ENCODE peak calls at places on chromosomes 3 and 15, in six cellular contexts. One of them, this sample, is unnamed.

GRCh38 chr3:101193957-101194356 is 126.4 kb downstream of the IMPG2 start:
- DNase-seq in heart left ventricle: no peak
- DNase-seq in prostate gland: no peak
- DNase-seq in OCI-LY7: no peak
- DNase-seq in caudate nucleus: no peak
- DNase-seq in left ventricle myocardium inferior: no peak
- DNase-seq in this sample: no peak

GRCh38 chr3:40847571-40847992 is 322.8 kb downstream of the ZNF621 start:
- DNase-seq in prostate gland: peak; percentile 15
- DNase-seq in heart left ventricle: peak; percentile 50
- DNase-seq in caudate nucleus: no peak
- DNase-seq in OCI-LY7: no peak
- DNase-seq in left ventricle myocardium inferior: no peak
- DNase-seq in this sample: no peak

GRCh38 chr15:55319537-55320325 is 709 bp downstream of the PIGB start:
- DNase-seq in prostate gland: no peak
- DNase-seq in heart left ventricle: no peak
- DNase-seq in OCI-LY7: peak; percentile 71
- DNase-seq in caudate nucleus: no peak
- DNase-seq in left ventricle myocardium inferior: no peak
- DNase-seq in this sample: no peak

GRCh38 chr3:112632596-112632995 is 8.3 kb downstream of the CCDC80 start:
- DNase-seq in OCI-LY7: no peak
- DNase-seq in caudate nucleus: no peak
- DNase-seq in heart left ventricle: no peak
- DNase-seq in prostate gland: no peak
- DNase-seq in left ventricle myocardium inferior: no peak
- DNase-seq in this sample: no peak

GRCh38 chr3:56855856-56856538 is 54.2 kb upstream of the ARHGEF3 start:
- DNase-seq in OCI-LY7: peak; percentile 57
- DNase-seq in left ventricle myocardium inferior: peak; percentile 27
- DNase-seq in heart left ventricle: no peak
- DNase-seq in prostate gland: no peak
- DNase-seq in caudate nucleus: peak; percentile 39
- DNase-seq in this sample: peak; percentile 57

GRCh38 chr3:37987751-37988179 is 2.8 kb upstream of the VILL start:
- DNase-seq in prostate gland: no peak
- DNase-seq in caudate nucleus: no peak
- DNase-seq in left ventricle myocardium inferior: no peak
- DNase-seq in heart left ventricle: peak; percentile 20
- DNase-seq in OCI-LY7: no peak
- DNase-seq in this sample: no peak

GRCh38 chr3:56923546-56924224 is 121.9 kb upstream of the ARHGEF3 start:
- DNase-seq in heart left ventricle: peak; percentile 49
- DNase-seq in left ventricle myocardium inferior: no peak
- DNase-seq in prostate gland: peak; percentile 20
- DNase-seq in OCI-LY7: peak; percentile 52
- DNase-seq in caudate nucleus: no peak
- DNase-seq in this sample: no peak

GRCh38 chr15:42092666-42093445 is 1.5 kb downstream of the PLA2G4D start:
- DNase-seq in left ventricle myocardium inferior: peak; percentile 57
- DNase-seq in prostate gland: peak; percentile 73
- DNase-seq in heart left ventricle: peak; percentile 58
- DNase-seq in caudate nucleus: peak; percentile 26
- DNase-seq in OCI-LY7: no peak
- DNase-seq in this sample: peak; percentile 27

GRCh38 chr3:57227204-57227929 is at the start of gene APPL1:
- DNase-seq in prostate gland: peak; percentile 91
- DNase-seq in heart left ventricle: peak; percentile 95
- DNase-seq in left ventricle myocardium inferior: peak; percentile 95
- DNase-seq in OCI-LY7: peak; percentile 95
- DNase-seq in caudate nucleus: peak; percentile 89
- DNase-seq in this sample: peak; percentile 91

GRCh38 chr3:116469546-116469945 is 24.3 kb upstream of the LSAMP start:
- DNase-seq in heart left ventricle: no peak
- DNase-seq in left ventricle myocardium inferior: no peak
- DNase-seq in OCI-LY7: no peak
- DNase-seq in caudate nucleus: no peak
- DNase-seq in prostate gland: no peak
- DNase-seq in this sample: no peak

GRCh38 chr3:187000711-187001151 is 70.4 kb downstream of the ST6GAL1 start:
- DNase-seq in prostate gland: no peak
- DNase-seq in caudate nucleus: no peak
- DNase-seq in OCI-LY7: peak; percentile 92
- DNase-seq in left ventricle myocardium inferior: no peak
- DNase-seq in heart left ventricle: no peak
- DNase-seq in this sample: no peak

GRCh38 chr3:187005827-187006481 is 75.6 kb downstream of the ST6GAL1 start:
- DNase-seq in caudate nucleus: no peak
- DNase-seq in prostate gland: no peak
- DNase-seq in left ventricle myocardium inferior: no peak
- DNase-seq in OCI-LY7: no peak
- DNase-seq in heart left ventricle: no peak
- DNase-seq in this sample: no peak

GRCh38 chr3:187006884-187007630 is 76.7 kb downstream of the ST6GAL1 start:
- DNase-seq in prostate gland: no peak
- DNase-seq in OCI-LY7: no peak
- DNase-seq in left ventricle myocardium inferior: no peak
- DNase-seq in heart left ventricle: no peak
- DNase-seq in caudate nucleus: no peak
- DNase-seq in this sample: no peak

GRCh38 chr3:186998937-186999368 is 68.6 kb downstream of the ST6GAL1 start:
- DNase-seq in prostate gland: no peak
- DNase-seq in left ventricle myocardium inferior: no peak
- DNase-seq in OCI-LY7: peak; percentile 69
- DNase-seq in heart left ventricle: no peak
- DNase-seq in caudate nucleus: no peak
- DNase-seq in this sample: no peak

GRCh38 chr3:187002915-187003314 is 72.6 kb downstream of the ST6GAL1 start:
- DNase-seq in prostate gland: no peak
- DNase-seq in caudate nucleus: no peak
- DNase-seq in left ventricle myocardium inferior: no peak
- DNase-seq in heart left ventricle: no peak
- DNase-seq in OCI-LY7: no peak
- DNase-seq in this sample: no peak
- H3K27ac ChIP-seq in prostate gland: no peak overlapping the region
- H3K27ac ChIP-seq in caudate nucleus: no peak overlapping the region
- H3K27ac ChIP-seq in left ventricle myocardium inferior: no peak overlapping the region
- H3K27ac ChIP-seq in heart left ventricle: no peak overlapping the region
- H3K27ac ChIP-seq in OCI-LY7: peak overlapping the region; percentile 98
- H3K27ac ChIP-seq in this sample: no peak overlapping the region

DNA sequence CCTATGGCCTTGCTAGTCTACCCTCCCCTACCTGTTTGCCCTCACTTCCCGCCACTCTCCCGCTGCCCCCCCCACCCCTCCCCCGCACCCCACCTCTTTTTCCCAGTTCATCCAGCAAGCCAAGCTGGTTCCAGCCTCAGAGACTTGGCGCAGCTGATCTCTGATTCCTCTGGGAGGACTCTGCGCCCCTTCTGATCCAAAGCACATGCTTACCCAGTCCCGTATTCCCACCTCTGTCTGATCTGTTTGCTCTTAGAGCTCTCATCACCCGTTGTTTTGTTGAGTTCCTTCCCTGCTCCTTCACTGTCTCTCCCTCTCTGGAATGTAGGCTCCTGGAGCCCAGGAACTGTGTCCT is 1.3 kb upstream of the ZXDC start:
- DNase-seq in OCI-LY7: no peak
- DNase-seq in heart left ventricle: peak; percentile 17
- DNase-seq in left ventricle myocardium inferior: no peak
- DNase-seq in caudate nucleus: no peak
- DNase-seq in prostate gland: no peak
- DNase-seq in this sample: no peak
- H3K27ac ChIP-seq in OCI-LY7: no peak overlapping the region
- H3K27ac ChIP-seq in heart left ventricle: no peak overlapping the region
- H3K27ac ChIP-seq in left ventricle myocardium inferior: peak overlapping the region; percentile 92
- H3K27ac ChIP-seq in caudate nucleus: no peak overlapping the region
- H3K27ac ChIP-seq in prostate gland: peak overlapping the region; percentile 91
- H3K27ac ChIP-seq in this sample: no peak overlapping the region

GRCh38 chr3:59432676-59433075 is 382.9 kb upstream of the CFAP20DC start:
- DNase-seq in left ventricle myocardium inferior: no peak
- DNase-seq in caudate nucleus: no peak
- DNase-seq in OCI-LY7: no peak
- DNase-seq in heart left ventricle: no peak
- DNase-seq in prostate gland: no peak
- DNase-seq in this sample: no peak

GRCh38 chr3:59442056-59442455 is 392.2 kb upstream of the CFAP20DC start:
- DNase-seq in prostate gland: no peak
- DNase-seq in heart left ventricle: no peak
- DNase-seq in OCI-LY7: no peak
- DNase-seq in left ventricle myocardium inferior: no peak
- DNase-seq in caudate nucleus: no peak
- DNase-seq in this sample: no peak

GRCh38 chr3:59433546-59433945 is 383.7 kb upstream of the CFAP20DC start:
- DNase-seq in OCI-LY7: no peak
- DNase-seq in heart left ventricle: no peak
- DNase-seq in left ventricle myocardium inferior: no peak
- DNase-seq in caudate nucleus: no peak
- DNase-seq in prostate gland: no peak
- DNase-seq in this sample: no peak

GRCh38 chr3:59438492-59438891 is 388.7 kb upstream of the CFAP20DC start:
- DNase-seq in OCI-LY7: no peak
- DNase-seq in heart left ventricle: no peak
- DNase-seq in prostate gland: no peak
- DNase-seq in caudate nucleus: no peak
- DNase-seq in left ventricle myocardium inferior: no peak
- DNase-seq in this sample: no peak

GRCh38 chr3:59436164-59436958 is 386.5 kb upstream of the CFAP20DC start:
- DNase-seq in caudate nucleus: no peak
- DNase-seq in heart left ventricle: no peak
- DNase-seq in OCI-LY7: no peak
- DNase-seq in left ventricle myocardium inferior: no peak
- DNase-seq in prostate gland: peak; percentile 7
- DNase-seq in this sample: no peak
- H3K27ac ChIP-seq in caudate nucleus: no peak overlapping the region
- H3K27ac ChIP-seq in heart left ventricle: no peak overlapping the region
- H3K27ac ChIP-seq in OCI-LY7: no peak overlapping the region
- H3K27ac ChIP-seq in left ventricle myocardium inferior: no peak overlapping the region
- H3K27ac ChIP-seq in prostate gland: no peak overlapping the region
- H3K27ac ChIP-seq in this sample: no peak overlapping the region

GRCh38 chr15:93305306-93305705 is 216.3 kb upstream of the RGMA start:
- DNase-seq in heart left ventricle: no peak
- DNase-seq in prostate gland: no peak
- DNase-seq in OCI-LY7: no peak
- DNase-seq in caudate nucleus: no peak
- DNase-seq in left ventricle myocardium inferior: no peak
- DNase-seq in this sample: no peak
- H3K27ac ChIP-seq in heart left ventricle: no peak overlapping the region
- H3K27ac ChIP-seq in prostate gland: no peak overlapping the region
- H3K27ac ChIP-seq in OCI-LY7: no peak overlapping the region
- H3K27ac ChIP-seq in caudate nucleus: no peak overlapping the region
- H3K27ac ChIP-seq in left ventricle myocardium inferior: no peak overlapping the region
- H3K27ac ChIP-seq in this sample: no peak overlapping the region

GRCh38 chr3:69386535-69387385 is 872 bp upstream of the FRMD4B start:
- DNase-seq in caudate nucleus: no peak
- DNase-seq in OCI-LY7: no peak
- DNase-seq in prostate gland: no peak
- DNase-seq in heart left ventricle: no peak
- DNase-seq in left ventricle myocardium inferior: no peak
- DNase-seq in this sample: no peak
- H3K27ac ChIP-seq in caudate nucleus: peak overlapping the region; percentile 83
- H3K27ac ChIP-seq in OCI-LY7: no peak overlapping the region
- H3K27ac ChIP-seq in prostate gland: no peak overlapping the region
- H3K27ac ChIP-seq in heart left ventricle: peak overlapping the region; percentile 81
- H3K27ac ChIP-seq in left ventricle myocardium inferior: peak overlapping the region; percentile 86
- H3K27ac ChIP-seq in this sample: peak overlapping the region; percentile 96

GRCh38 chr3:146131616-146132410 is 29.2 kb downstream of the PLOD2 start:
- DNase-seq in left ventricle myocardium inferior: no peak
- DNase-seq in OCI-LY7: no peak
- DNase-seq in heart left ventricle: no peak
- DNase-seq in caudate nucleus: no peak
- DNase-seq in prostate gland: no peak
- DNase-seq in this sample: no peak
- H3K27ac ChIP-seq in left ventricle myocardium inferior: no peak overlapping the region
- H3K27ac ChIP-seq in OCI-LY7: no peak overlapping the region
- H3K27ac ChIP-seq in heart left ventricle: no peak overlapping the region
- H3K27ac ChIP-seq in caudate nucleus: no peak overlapping the region
- H3K27ac ChIP-seq in prostate gland: no peak overlapping the region
- H3K27ac ChIP-seq in this sample: no peak overlapping the region

GRCh38 chr15:89888214-89888804 is 5.5 kb downstream of the AP3S2 start:
- DNase-seq in prostate gland: peak; percentile 34
- DNase-seq in heart left ventricle: no peak
- DNase-seq in caudate nucleus: no peak
- DNase-seq in left ventricle myocardium inferior: no peak
- DNase-seq in OCI-LY7: peak; percentile 22
- DNase-seq in this sample: no peak
- H3K27ac ChIP-seq in prostate gland: no peak overlapping the region
- H3K27ac ChIP-seq in heart left ventricle: no peak overlapping the region
- H3K27ac ChIP-seq in caudate nucleus: no peak overlapping the region
- H3K27ac ChIP-seq in left ventricle myocardium inferior: no peak overlapping the region
- H3K27ac ChIP-seq in OCI-LY7: no peak overlapping the region
- H3K27ac ChIP-seq in this sample: no peak overlapping the region

DNA sequence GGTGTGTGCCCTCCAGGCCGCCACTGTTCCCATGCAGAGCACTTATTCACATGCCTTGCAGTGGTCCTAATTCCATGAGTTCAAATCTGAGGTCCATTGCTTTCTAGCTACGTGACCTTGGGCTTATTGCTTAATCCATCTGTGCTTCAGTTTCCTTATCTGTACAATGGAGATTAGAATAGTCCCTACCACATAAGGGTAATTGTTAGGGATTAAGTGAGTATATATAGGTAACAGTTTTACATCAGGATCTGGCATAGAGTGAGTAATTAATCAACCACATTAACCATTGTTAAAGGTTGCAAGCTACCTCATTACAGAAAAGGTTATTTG is 7.6 kb downstream of the CPN2 start:
- DNase-seq in caudate nucleus: no peak
- DNase-seq in prostate gland: no peak
- DNase-seq in heart left ventricle: no peak
- DNase-seq in OCI-LY7: no peak
- DNase-seq in left ventricle myocardium inferior: no peak
- DNase-seq in this sample: no peak
- H3K27ac ChIP-seq in caudate nucleus: no peak overlapping the region
- H3K27ac ChIP-seq in prostate gland: no peak overlapping the region
- H3K27ac ChIP-seq in heart left ventricle: no peak overlapping the region
- H3K27ac ChIP-seq in OCI-LY7: no peak overlapping the region
- H3K27ac ChIP-seq in left ventricle myocardium inferior: no peak overlapping the region
- H3K27ac ChIP-seq in this sample: no peak overlapping the region